ENCODE peak calls at places on chromosomes 12 and 14, in ten cellular contexts. F is Panc1, U is H9, T is fibroblast of pulmonary artery, L is foreskin keratinocyte, E is breast epithelium, J is AG09309, K is neural progenitor cell, I is right atrium auricular region, X is thoracic aorta. S is an unnamed sample.
A peak's percentile ranks its signal among the peaks of the same experiment; 100 is the strongest.

GRCh38 chr12:6183689-6184441 is 16.3 kb upstream of the CD9 start:
- DNase-seq in F (no peak), U (no peak), T (peak; percentile 81), L (no peak), E (no peak), J (peak; percentile 48), K (no peak), I (no peak), X (no peak), S (peak; percentile 76)

GRCh38 chr14:59101441-59101840 is 87.0 kb upstream of the DAAM1 start:
- DNase-seq in F (no peak), U (no peak), T (no peak), L (no peak), E (no peak), J (no peak), K (no peak), I (no peak), X (no peak), S (no peak)

GRCh38 chr12:115963030-115963480 is 314.4 kb downstream of the MED13L start:
- DNase-seq in F (no peak), U (no peak), T (peak; percentile 41), L (peak; percentile 19), E (no peak), J (peak; percentile 8), K (no peak), I (no peak), X (no peak), S (peak; percentile 41)

GRCh38 chr12:112381421-112381897 is 772 bp downstream of the HECTD4 start:
- DNase-seq in F (no peak), U (peak; percentile 43), T (no peak), L (no peak), E (no peak), J (no peak), K (peak; percentile 62), I (peak; percentile 47), X (no peak), S (peak; percentile 34)

GRCh38 chr12:79983492-79983891 is 48.6 kb upstream of the PPP1R12A start:
- DNase-seq in F (no peak), U (no peak), T (peak; percentile 51), L (peak; percentile 92), E (no peak), J (peak; percentile 92), K (no peak), I (no peak), X (no peak), S (peak; percentile 57)

GRCh38 chr12:38919191-38919590 is 13.8 kb upstream of the CPNE8 start:
- DNase-seq in F (no peak), U (no peak), T (no peak), L (no peak), E (no peak), J (no peak), K (no peak), I (no peak), X (no peak), S (peak; percentile 67)

GRCh38 chr12:121465921-121466799 is 66.2 kb downstream of the RNF34 start:
- DNase-seq in F (no peak), U (no peak), T (peak; percentile 22), L (no peak), E (no peak), J (no peak), K (peak; percentile 49), I (no peak), X (no peak), S (peak; percentile 25)

GRCh38 chr12:58302487-58303011 is 361.2 kb downstream of the ATP23 start:
- DNase-seq in F (no peak), U (no peak), T (no peak), L (no peak), E (no peak), J (no peak), K (no peak), I (no peak), X (no peak), S (peak; percentile 13)

GRCh38 chr14:92513966-92514843 is 624 bp downstream of the RIN3 start:
- DNase-seq in F (no peak), U (peak; percentile 50), T (peak; percentile 29), L (no peak), E (no peak), J (no peak), K (peak; percentile 43), I (no peak), X (no peak), S (peak; percentile 24)
- TF ChIP-seq CTCF in F (no peak), U (no peak), T (no peak), L (no peak), E (no peak), J (no peak), K (no peak), I (no peak), X (no peak), S (no peak)

DNA sequence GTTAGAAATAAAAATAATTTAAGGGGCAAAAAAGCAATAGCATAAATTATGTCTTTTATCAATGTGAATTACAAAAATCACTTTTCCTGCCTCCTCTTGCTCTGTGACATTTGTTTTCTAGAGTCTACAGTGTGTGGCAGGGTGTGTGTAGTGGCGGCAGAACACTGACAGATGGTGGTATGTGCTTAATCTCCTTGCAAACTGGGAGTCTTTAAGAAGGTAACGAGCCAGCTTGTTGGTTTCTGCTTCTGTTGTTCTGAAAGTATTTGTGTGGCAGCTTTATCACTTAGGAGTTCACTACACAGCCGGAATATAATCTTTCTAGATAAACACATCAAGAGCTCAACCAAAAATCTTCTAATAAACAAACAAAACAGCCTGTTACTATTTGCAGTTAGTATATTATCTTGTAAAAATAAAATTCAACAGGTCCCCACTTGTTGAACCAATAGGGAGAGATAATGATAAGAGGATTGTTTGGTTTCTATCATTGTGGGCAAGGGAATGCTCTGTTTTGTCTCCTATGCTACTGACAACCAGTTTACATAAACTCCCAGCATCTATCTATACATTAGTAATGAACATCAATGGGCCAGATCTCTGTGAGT is 13.0 kb downstream of the CDKL1 start:
- DNase-seq in F (no peak), U (no peak), T (peak; percentile 11), L (no peak), E (no peak), J (no peak), K (peak; percentile 60), I (no peak), X (no peak), S (no peak)
- TF ChIP-seq CTCF in F (no peak), U (peak; percentile 22), T (no peak), L (no peak), E (no peak), J (no peak), K (peak; percentile 29), I (no peak), X (no peak), S (no peak)

GRCh38 chr14:93734086-93734822 is 54.0 kb downstream of the PRIMA1 start:
- DNase-seq in F (no peak), U (peak; percentile 86), T (no peak), L (no peak), E (no peak), J (no peak), K (peak; percentile 50), I (no peak), X (no peak), S (peak; percentile 18)

GRCh38 chr14:93733646-93734045 is 54.6 kb downstream of the PRIMA1 start:
- DNase-seq in F (no peak), U (no peak), T (no peak), L (no peak), E (no peak), J (no peak), K (no peak), I (no peak), X (no peak), S (no peak)

GRCh38 chr14:93737574-93737973 is 50.7 kb downstream of the PRIMA1 start:
- DNase-seq in F (no peak), U (no peak), T (no peak), L (no peak), E (no peak), J (no peak), K (no peak), I (no peak), X (no peak), S (no peak)

GRCh38 chr14:93734961-93735360 is 53.3 kb downstream of the PRIMA1 start:
- DNase-seq in F (no peak), U (no peak), T (no peak), L (no peak), E (no peak), J (no peak), K (no peak), I (no peak), X (no peak), S (no peak)

GRCh38 chr14:93736378-93737014 is 51.8 kb downstream of the PRIMA1 start:
- DNase-seq in F (no peak), U (peak; percentile 52), T (no peak), L (no peak), E (no peak), J (no peak), K (peak; percentile 49), I (no peak), X (no peak), S (no peak)
- TF ChIP-seq CTCF in F (peak; percentile 76), U (peak; percentile 70), T (no peak), L (no peak), E (no peak), J (peak; percentile 14), K (peak; percentile 55), I (no peak), X (peak; percentile 40), S (no peak)

GRCh38 chr14:30527196-30527595 is 31.8 kb upstream of the G2E3 start:
- DNase-seq in F (no peak), U (no peak), T (no peak), L (no peak), E (no peak), J (no peak), K (no peak), I (no peak), X (no peak), S (no peak)

GRCh38 chr14:30518867-30519266 is 40.1 kb upstream of the G2E3 start:
- DNase-seq in F (no peak), U (no peak), T (no peak), L (no peak), E (no peak), J (no peak), K (no peak), I (no peak), X (no peak), S (no peak)

GRCh38 chr14:30525833-30526232 is 33.1 kb upstream of the G2E3 start:
- DNase-seq in F (no peak), U (no peak), T (no peak), L (peak; percentile 27), E (no peak), J (peak; percentile 8), K (no peak), I (no peak), X (no peak), S (peak; percentile 49)

GRCh38 chr14:30519961-30520360 is 39.0 kb upstream of the G2E3 start:
- DNase-seq in F (no peak), U (no peak), T (no peak), L (no peak), E (no peak), J (no peak), K (no peak), I (no peak), X (no peak), S (no peak)

DNA sequence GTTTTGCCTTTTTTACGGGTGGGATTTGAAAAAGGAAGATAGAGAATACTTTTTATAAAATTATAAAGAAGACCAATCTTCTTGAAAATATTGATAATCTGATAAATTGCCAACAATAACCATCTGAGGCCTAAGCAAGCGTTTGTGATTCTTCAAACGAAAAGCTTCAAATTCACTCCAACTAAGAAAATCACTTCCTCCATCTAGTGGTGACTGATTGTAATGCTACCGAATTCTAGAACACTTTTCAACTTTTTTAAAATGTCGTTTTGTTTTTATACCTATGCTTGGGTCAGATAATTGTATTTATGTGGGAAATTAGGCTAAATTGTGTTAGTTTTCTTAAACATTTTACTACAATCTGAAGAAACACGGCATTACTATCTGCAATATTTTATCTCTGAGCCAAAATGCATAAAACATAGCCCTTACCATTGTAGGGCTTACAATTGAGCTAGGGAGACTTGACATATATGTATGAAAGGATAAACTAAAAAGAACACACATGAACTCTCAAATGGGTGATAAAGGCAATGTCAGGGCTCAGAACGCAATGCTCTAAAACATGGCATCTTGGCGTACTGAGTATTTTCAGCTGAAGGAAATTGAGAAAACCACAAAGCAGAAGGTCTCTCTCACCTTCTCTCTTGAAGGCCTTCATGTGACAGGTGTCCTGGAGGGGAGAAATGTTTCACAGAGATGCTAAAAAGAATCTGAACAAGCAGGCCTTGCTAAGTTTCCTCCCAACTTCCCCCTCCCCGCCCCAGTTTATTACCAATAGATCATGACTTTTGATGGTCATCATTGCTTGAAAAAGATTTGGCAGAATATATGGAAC is 36.8 kb upstream of the G2E3 start:
- DNase-seq in F (peak; percentile 18), U (no peak), T (peak; percentile 70), L (no peak), E (no peak), J (no peak), K (peak; percentile 37), I (no peak), X (no peak), S (peak; percentile 61)
- TF ChIP-seq CTCF in F (peak; percentile 67), U (peak; percentile 83), T (peak; percentile 84), L (peak; percentile 74), E (peak; percentile 47), J (peak; percentile 68), K (peak; percentile 83), I (peak; percentile 51), X (peak; percentile 62), S (peak; percentile 42)

S was measured in MCF 10A.